ENCODE peak calls at places on chromosomes 1 and 21, in five cellular contexts. Q, U, X, T and N are unnamed samples.

GRCh38 chr1:150267896-150268295 is 920 bp downstream of the APH1A start:
- DNase-seq in Q (no peak), U (no peak), X (no peak), T (no peak), N (no peak)

GRCh38 chr21:21003701-21004100 is 5.5 kb downstream of the NCAM2 start:
- DNase-seq in Q (peak), U (peak), X (no peak), T (peak), N (no peak)

GRCh38 chr1:180981596-180982387 is 40.9 kb downstream of the STX6 start:
- DNase-seq in Q (no peak), U (no peak), X (no peak), T (no peak), N (no peak)

GRCh38 chr1:170964506-170964905 is 29.2 kb downstream of the MROH9 start:
- DNase-seq in Q (no peak), U (no peak), X (no peak), T (no peak), N (peak)

GRCh38 chr1:236685205-236685916 is 938 bp upstream of the ACTN2 start:
- DNase-seq in Q (no peak), U (no peak), X (no peak), T (no peak), N (no peak)

GRCh38 chr1:7437608-7438395 is 333.3 kb upstream of the VAMP3 start:
- DNase-seq in Q (no peak), U (no peak), X (no peak), T (no peak), N (no peak)

GRCh38 chr1:201085902-201086735 is 26.1 kb downstream of the CACNA1S start:
- DNase-seq in Q (peak), U (peak), X (no peak), T (peak), N (peak)

GRCh38 chr1:19808351-19808750 is 6.7 kb downstream of the RNF186 start:
- DNase-seq in Q (no peak), U (no peak), X (no peak), T (no peak), N (no peak)

GRCh38 chr1:7932524-7933149 is 8.0 kb downstream of the TNFRSF9 start:
- DNase-seq in Q (no peak), U (no peak), X (no peak), T (no peak), N (no peak)

GRCh38 chr1:167482184-167482583 is 36.1 kb downstream of the CD247 start:
- DNase-seq in Q (no peak), U (no peak), X (no peak), T (no peak), N (no peak)

GRCh38 chr1:90839323-90839722 is 122.2 kb upstream of the BARHL2 start:
- DNase-seq in Q (no peak), U (no peak), X (no peak), T (no peak), N (no peak)

GRCh38 chr1:187433598-187433997 is 604.8 kb downstream of the PLA2G4A start:
- DNase-seq in Q (no peak), U (no peak), X (no peak), T (peak), N (no peak)

GRCh38 chr1:212205843-212206242 is 79.4 kb upstream of the PPP2R5A start:
- DNase-seq in Q (no peak), U (no peak), X (no peak), T (no peak), N (peak)

GRCh38 chr1:61332196-61332753 is 249.9 kb downstream of the NFIA start:
- DNase-seq in Q (no peak), U (no peak), X (no peak), T (no peak), N (no peak)

GRCh38 chr21:30434033-30434631 is 4.1 kb downstream of the KRTAP13-4 start:
- DNase-seq in Q (peak), U (peak), X (no peak), T (peak), N (peak)

GRCh38 chr1:44531785-44532566 is 126.9 kb downstream of the RNF220 start:
- DNase-seq in Q (peak), U (peak), X (no peak), T (peak), N (peak)

GRCh38 chr21:38075833-38076567 is 159.7 kb upstream of the KCNJ6 start:
- DNase-seq in Q (no peak), U (no peak), X (no peak), T (no peak), N (no peak)

GRCh38 chr1:29433830-29434229 is 197.5 kb downstream of the PTPRU start:
- DNase-seq in Q (no peak), U (no peak), X (no peak), T (no peak), N (no peak)

GRCh38 chr1:40034869-40035268 is 5.7 kb upstream of the CAP1 start:
- DNase-seq in Q (no peak), U (no peak), X (no peak), T (no peak), N (no peak)

GRCh38 chr1:63004868-63005267 is 220.9 kb downstream of the ATG4C start:
- DNase-seq in Q (peak), U (peak), X (no peak), T (peak), N (no peak)

GRCh38 chr1:154751690-154752089 is 118.4 kb downstream of the KCNN3 start:
- DNase-seq in Q (no peak), U (no peak), X (no peak), T (peak), N (no peak)

GRCh38 chr1:32181065-32181464 is 1.6 kb downstream of the TXLNA start:
- DNase-seq in Q (no peak), U (no peak), X (no peak), T (no peak), N (no peak)

GRCh38 chr1:23385119-23385621 is 15.5 kb upstream of the ZNF436 start:
- DNase-seq in Q (no peak), U (peak), X (no peak), T (no peak), N (peak)

GRCh38 chr1:168085401-168085872 is 51.3 kb downstream of the GPR161 start:
- DNase-seq in Q (no peak), U (no peak), X (no peak), T (peak), N (no peak)

GRCh38 chr1:177779325-177779965 is 190.4 kb downstream of the SEC16B start:
- DNase-seq in Q (no peak), U (no peak), X (no peak), T (no peak), N (no peak)

GRCh38 chr1:112904071-112904830 is 51.7 kb downstream of the SLC16A1 start:
- DNase-seq in Q (peak), U (peak), X (no peak), T (peak), N (peak)

GRCh38 chr1:179296356-179296755 is 2.8 kb downstream of the SOAT1 start:
- DNase-seq in Q (no peak), U (no peak), X (no peak), T (no peak), N (no peak)

GRCh38 chr1:15259608-15260007 is 12.6 kb downstream of the FHAD1 start:
- DNase-seq in Q (no peak), U (no peak), X (no peak), T (no peak), N (no peak)

GRCh38 chr21:37338671-37339526 is 27.7 kb upstream of the DYRK1A start:
- DNase-seq in Q (peak), U (peak), X (no peak), T (peak), N (peak)

GRCh38 chr21:25421327-25422028 is 185.8 kb downstream of the MRPL39 start:
- DNase-seq in Q (peak), U (peak), X (no peak), T (peak), N (no peak)

GRCh38 chr1:157091668-157092273 is 7.8 kb downstream of the ETV3L start:
- DNase-seq in Q (no peak), U (no peak), X (peak), T (no peak), N (no peak)

GRCh38 chr1:112718691-112719418 is 3.7 kb upstream of the PPM1J start:
- DNase-seq in Q (peak), U (peak), X (peak), T (peak), N (peak)

GRCh38 chr1:26907071-26907922 is 6.5 kb downstream of the NR0B2 start:
- DNase-seq in Q (peak), U (peak), X (no peak), T (peak), N (peak)

GRCh38 chr1:67722292-67722944 is 37.4 kb downstream of the GADD45A start:
- DNase-seq in Q (no peak), U (no peak), X (no peak), T (peak), N (no peak)

GRCh38 chr1:202101182-202101581 is 21.5 kb upstream of the GPR37L1 start:
- DNase-seq in Q (no peak), U (no peak), X (no peak), T (no peak), N (no peak)

GRCh38 chr1:55374801-55375616 is 159.8 kb upstream of the USP24 start:
- DNase-seq in Q (no peak), U (no peak), X (no peak), T (no peak), N (no peak)

GRCh38 chr1:161242313-161242712 is 4.3 kb upstream of the NR1I3 start:
- DNase-seq in Q (peak), U (no peak), X (no peak), T (no peak), N (no peak)

GRCh38 chr1:209827384-209828261 is at the start of gene UTP25:
- DNase-seq in Q (peak), U (peak), X (peak), T (peak), N (peak)

GRCh38 chr1:209822706-209823105 is 5.1 kb upstream of the UTP25 start:
- DNase-seq in Q (peak), U (peak), X (no peak), T (no peak), N (peak)

GRCh38 chr1:209823143-209824041 is 4.4 kb upstream of the UTP25 start:
- DNase-seq in Q (peak), U (peak), X (no peak), T (peak), N (peak)

GRCh38 chr1:209829716-209830115 is 1.9 kb downstream of the UTP25 start:
- DNase-seq in Q (no peak), U (no peak), X (no peak), T (no peak), N (no peak)

GRCh38 chr1:209825591-209826433 is 2.0 kb upstream of the UTP25 start:
- DNase-seq in Q (peak), U (peak), X (no peak), T (no peak), N (peak)
- H3K4me3 ChIP-seq in Q (no peak), U (no peak), X (no peak), T (no peak), N (no peak)

DNA sequence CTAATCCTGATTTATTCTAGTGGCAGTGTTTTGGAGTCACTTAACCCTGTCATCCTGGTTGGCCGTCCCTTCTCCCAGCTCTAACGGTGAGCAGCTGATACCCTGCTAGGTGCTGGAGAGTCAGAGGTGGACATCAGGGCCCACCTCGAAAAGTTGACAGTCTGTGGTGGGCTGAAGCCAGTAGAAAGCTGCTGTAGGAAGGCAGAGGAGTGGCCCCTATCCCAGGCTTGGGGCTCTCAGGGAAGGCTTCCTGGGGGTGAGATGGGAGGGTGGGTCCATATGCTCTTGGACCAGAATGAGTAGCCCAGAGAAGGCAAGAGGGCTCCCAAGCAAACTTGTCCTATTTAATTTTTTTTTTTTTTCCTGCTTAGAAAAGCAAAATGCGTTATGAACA is 475 bp upstream of the RPL5 start:
- DNase-seq in Q (no peak), U (no peak), X (peak), T (no peak), N (no peak)
- H3K4me3 ChIP-seq in Q (no peak), U (no peak), X (no peak), T (no peak), N (no peak)

GRCh38 chr1:241640867-241641542 is 836 bp upstream of the CHML start:
- DNase-seq in Q (peak), U (peak), X (peak), T (no peak), N (no peak)

GRCh38 chr1:241642593-241642944 is 2.4 kb upstream of the CHML start:
- DNase-seq in Q (no peak), U (no peak), X (no peak), T (no peak), N (no peak)

GRCh38 chr1:241640149-241640866 is at the start of the genes CHML and OPN3:
- DNase-seq in Q (peak), U (peak), X (peak), T (peak), N (peak)

GRCh38 chr1:241639653-241640148 is 468 bp downstream of the CHML start:
- DNase-seq in Q (peak), U (peak), X (peak), T (peak), N (peak)

GRCh38 chr1:241641748-241642592 is 1.8 kb upstream of the CHML start:
- DNase-seq in Q (peak), U (peak), X (no peak), T (peak), N (no peak)
- H3K4me3 ChIP-seq in Q (no peak), U (no peak), X (no peak), T (no peak), N (no peak)

GRCh38 chr1:12472798-12473551 is 145.0 kb downstream of the DHRS3 start:
- DNase-seq in Q (peak), U (no peak), X (peak), T (no peak), N (no peak)

GRCh38 chr1:12469493-12469892 is 148.5 kb downstream of the DHRS3 start:
- DNase-seq in Q (no peak), U (no peak), X (no peak), T (no peak), N (no peak)

GRCh38 chr1:12469990-12470389 is 148.0 kb downstream of the DHRS3 start:
- DNase-seq in Q (no peak), U (no peak), X (no peak), T (no peak), N (no peak)

GRCh38 chr1:12473596-12474329 is 144.2 kb downstream of the DHRS3 start:
- DNase-seq in Q (no peak), U (no peak), X (no peak), T (peak), N (no peak)

GRCh38 chr1:12472410-12472797 is 145.6 kb downstream of the DHRS3 start:
- DNase-seq in Q (no peak), U (no peak), X (no peak), T (no peak), N (no peak)
- H3K4me3 ChIP-seq in Q (no peak), U (no peak), X (no peak), T (no peak), N (no peak)